ENCODE peak calls at places on chromosomes 1 and 21, in nine cellular contexts. S, Z, U, D, R, O, I, G and A are unnamed samples. For H3K27me3, the result is how much of the 10 kb centered on the place peaks cover.

GRCh38 chr1:83098791-83099190 is 900.1 kb downstream of the TTLL7 start:
- DNase-seq in S (no peak), Z (no peak), U (no peak), D (no peak), R (no peak), O (no peak), I (no peak), G (no peak), A (no peak)

GRCh38 chr1:235923466-235924008 is 56.8 kb upstream of the LYST start:
- DNase-seq in S (no peak), Z (no peak), U (no peak), D (no peak), R (no peak), O (no peak), I (no peak), G (no peak), A (no peak)

GRCh38 chr1:72915581-72915980 is 633.2 kb upstream of the NEGR1 start:
- DNase-seq in S (no peak), Z (no peak), U (no peak), D (no peak), R (no peak), O (no peak), I (no peak), G (no peak), A (no peak)

GRCh38 chr1:48831579-48831978 is 54.9 kb upstream of the BEND5 start:
- DNase-seq in S (no peak), Z (no peak), U (no peak), D (no peak), R (no peak), O (no peak), I (no peak), G (no peak), A (no peak)

GRCh38 chr1:25688390-25689119 is 72.0 kb downstream of the MAN1C1 start:
- DNase-seq in S (no peak), Z (no peak), U (peak), D (no peak), R (no peak), O (no peak), I (no peak), G (no peak), A (peak)

GRCh38 chr1:168287237-168287664 is 6.6 kb downstream of the TBX19 start:
- DNase-seq in S (no peak), Z (no peak), U (no peak), D (no peak), R (no peak), O (no peak), I (no peak), G (no peak), A (no peak)

GRCh38 chr1:190001187-190001586 is 476.5 kb downstream of the BRINP3 start:
- DNase-seq in S (no peak), Z (no peak), U (no peak), D (no peak), R (no peak), O (no peak), I (no peak), G (no peak), A (no peak)

GRCh38 chr1:14778882-14779594 is 180.6 kb downstream of the KAZN start:
- DNase-seq in S (no peak), Z (no peak), U (no peak), D (peak), R (peak), O (no peak), I (peak), G (no peak), A (no peak)

GRCh38 chr1:171372418-171373088 is 58.6 kb downstream of the FMO4 start:
- DNase-seq in S (no peak), Z (no peak), U (no peak), D (no peak), R (no peak), O (no peak), I (no peak), G (no peak), A (no peak)

GRCh38 chr1:244920911-244921310 is 56.6 kb upstream of the HNRNPU start:
- DNase-seq in S (no peak), Z (no peak), U (no peak), D (no peak), R (no peak), O (no peak), I (no peak), G (no peak), A (no peak)

GRCh38 chr21:32748529-32748928 is 20.7 kb upstream of the SYNJ1 start:
- DNase-seq in S (no peak), Z (no peak), U (no peak), D (no peak), R (no peak), O (no peak), I (no peak), G (no peak), A (no peak)

GRCh38 chr1:209417761-209418160 is 165.8 kb upstream of the CAMK1G start:
- DNase-seq in S (no peak), Z (no peak), U (no peak), D (no peak), R (no peak), O (no peak), I (no peak), G (no peak), A (no peak)

GRCh38 chr1:117290855-117291254 is 76.4 kb upstream of the MAN1A2 start:
- DNase-seq in S (no peak), Z (no peak), U (no peak), D (no peak), R (no peak), O (no peak), I (no peak), G (no peak), A (no peak)

GRCh38 chr1:15941899-15942660 is 33.8 kb downstream of the ZBTB17 start:
- DNase-seq in S (no peak), Z (peak), U (no peak), D (peak), R (peak), O (no peak), I (no peak), G (no peak), A (no peak)

GRCh38 chr1:183578846-183579245 is 11.4 kb downstream of the NCF2 start:
- DNase-seq in S (no peak), Z (no peak), U (no peak), D (no peak), R (peak), O (no peak), I (no peak), G (no peak), A (no peak)

GRCh38 chr1:29633784-29634183 is 397.5 kb downstream of the PTPRU start:
- DNase-seq in S (no peak), Z (no peak), U (no peak), D (no peak), R (no peak), O (no peak), I (no peak), G (no peak), A (no peak)

GRCh38 chr1:179124866-179125265 is 43.0 kb downstream of the TOR3A start:
- DNase-seq in S (no peak), Z (no peak), U (no peak), D (no peak), R (no peak), O (no peak), I (no peak), G (no peak), A (no peak)

GRCh38 chr1:41239988-41240610 is 2.0 kb downstream of the SCMH1 start:
- DNase-seq in S (no peak), Z (no peak), U (no peak), D (peak), R (no peak), O (no peak), I (no peak), G (peak), A (no peak)

GRCh38 chr1:8866792-8867415 is 11.6 kb downstream of the ENO1 start:
- DNase-seq in S (no peak), Z (no peak), U (no peak), D (no peak), R (no peak), O (no peak), I (no peak), G (no peak), A (no peak)

GRCh38 chr21:44846485-44847260 is 26.8 kb downstream of the PTTG1IP start:
- DNase-seq in S (peak), Z (no peak), U (peak), D (peak), R (peak), O (no peak), I (no peak), G (no peak), A (peak)

GRCh38 chr1:5836776-5837440 is 155.3 kb downstream of the NPHP4 start:
- DNase-seq in S (no peak), Z (peak), U (no peak), D (no peak), R (no peak), O (no peak), I (no peak), G (no peak), A (no peak)

GRCh38 chr1:37476460-37477197 is 2.2 kb downstream of the ZC3H12A start:
- DNase-seq in S (no peak), Z (no peak), U (no peak), D (peak), R (peak), O (no peak), I (no peak), G (peak), A (peak)

GRCh38 chr1:37478890-37479254 is 4.5 kb downstream of the ZC3H12A start:
- DNase-seq in S (no peak), Z (no peak), U (no peak), D (no peak), R (no peak), O (no peak), I (no peak), G (no peak), A (no peak)

GRCh38 chr1:37478451-37478871 is 4.1 kb downstream of the ZC3H12A start:
- DNase-seq in S (no peak), Z (no peak), U (no peak), D (peak), R (peak), O (no peak), I (no peak), G (no peak), A (no peak)

GRCh38 chr1:37477198-37477931 is 3.0 kb downstream of the ZC3H12A start:
- DNase-seq in S (no peak), Z (peak), U (no peak), D (peak), R (peak), O (peak), I (no peak), G (no peak), A (peak)

DNA sequence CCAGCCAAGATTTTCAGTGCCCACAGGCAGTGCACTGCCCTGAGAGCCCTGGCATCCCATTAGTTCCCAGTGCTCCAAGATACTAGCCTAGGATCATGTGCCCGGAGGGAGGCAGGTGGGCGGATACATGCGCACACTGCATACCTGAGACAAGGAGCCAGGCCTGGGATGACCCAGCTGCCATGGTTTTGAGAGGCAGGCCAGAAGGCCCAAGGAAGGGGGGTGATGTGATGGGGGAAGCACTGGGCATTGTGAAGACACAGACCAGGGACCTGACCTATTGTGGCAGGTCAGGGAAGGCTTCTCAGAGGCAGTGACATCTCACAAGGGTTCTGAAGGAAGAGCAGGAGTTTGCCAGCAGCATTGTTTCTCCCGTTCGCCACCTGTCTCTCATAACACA is 3.6 kb downstream of the ZC3H12A start:
- DNase-seq in S (no peak), Z (no peak), U (no peak), D (peak), R (no peak), O (no peak), I (no peak), G (no peak), A (no peak)
- TF ChIP-seq POLR2A in S (no peak), Z (no peak), U (no peak), D (no peak), R (no peak), O (no peak), I (no peak), G (no peak), A (no peak)

GRCh38 chr1:111989531-111990025 is at the start of gene KCND3:
- DNase-seq in S (no peak), Z (peak), U (peak), D (peak), R (peak), O (no peak), I (no peak), G (no peak), A (peak)

GRCh38 chr1:111992396-111992985 is 3.0 kb upstream of the KCND3 start:
- DNase-seq in S (no peak), Z (no peak), U (no peak), D (no peak), R (no peak), O (no peak), I (no peak), G (no peak), A (no peak)

GRCh38 chr1:111988743-111989453 is 570 bp downstream of the KCND3 start:
- DNase-seq in S (no peak), Z (no peak), U (peak), D (peak), R (peak), O (no peak), I (no peak), G (no peak), A (peak)

GRCh38 chr1:111990026-111990877 is 784 bp upstream of the KCND3 start:
- DNase-seq in S (no peak), Z (no peak), U (peak), D (peak), R (peak), O (no peak), I (no peak), G (peak), A (peak)

DNA sequence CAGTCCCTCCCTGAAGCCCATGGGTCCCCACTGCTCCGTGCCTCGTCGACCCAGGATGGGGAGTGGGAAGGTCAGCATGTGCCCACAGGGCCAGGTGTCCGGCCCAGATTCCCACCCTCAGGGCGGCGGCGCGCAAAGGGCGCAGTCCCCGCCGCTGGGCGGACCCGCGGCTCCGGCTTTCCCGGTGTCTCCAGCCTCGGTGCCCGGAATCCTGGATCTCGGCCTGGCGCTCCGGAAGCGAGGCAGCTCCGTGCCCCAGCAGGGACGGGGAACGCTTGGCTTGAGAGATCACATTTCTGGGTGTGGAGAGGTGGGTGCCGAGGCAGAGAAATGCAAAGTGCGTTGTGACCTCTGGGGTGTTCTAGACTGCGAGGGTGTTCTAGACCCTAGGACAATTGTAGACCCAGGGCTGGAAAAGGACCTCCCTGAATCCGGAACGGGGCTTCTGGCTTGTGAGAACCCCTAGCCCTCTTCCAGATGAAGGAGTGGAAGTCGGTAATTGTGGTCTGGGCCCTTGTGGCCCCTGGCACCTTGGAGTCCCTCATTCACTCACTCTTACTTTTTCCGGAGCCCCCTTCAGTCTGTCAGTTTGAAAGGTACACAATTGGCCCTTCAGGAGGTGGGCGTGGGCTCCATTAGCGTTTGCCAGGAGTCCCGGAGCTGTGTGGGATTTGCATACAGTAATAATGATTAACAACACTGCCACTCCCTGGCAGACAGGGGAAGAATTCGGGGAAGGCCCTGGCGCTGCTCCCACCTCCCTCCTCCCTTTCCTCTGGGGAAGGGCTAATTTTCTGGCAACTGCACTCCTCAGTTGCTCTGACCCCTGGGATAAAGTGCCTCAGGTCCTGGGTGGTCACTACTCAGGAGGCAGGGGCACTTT is 1.7 kb upstream of the KCND3 start:
- DNase-seq in S (no peak), Z (peak), U (peak), D (peak), R (peak), O (no peak), I (peak), G (peak), A (peak)
- H3K27me3 ChIP-seq in S (under half), Z (under half), U (under half), D (under half), R (half or more), O (under half), I (under half), G (under half), A (under half)

DNA sequence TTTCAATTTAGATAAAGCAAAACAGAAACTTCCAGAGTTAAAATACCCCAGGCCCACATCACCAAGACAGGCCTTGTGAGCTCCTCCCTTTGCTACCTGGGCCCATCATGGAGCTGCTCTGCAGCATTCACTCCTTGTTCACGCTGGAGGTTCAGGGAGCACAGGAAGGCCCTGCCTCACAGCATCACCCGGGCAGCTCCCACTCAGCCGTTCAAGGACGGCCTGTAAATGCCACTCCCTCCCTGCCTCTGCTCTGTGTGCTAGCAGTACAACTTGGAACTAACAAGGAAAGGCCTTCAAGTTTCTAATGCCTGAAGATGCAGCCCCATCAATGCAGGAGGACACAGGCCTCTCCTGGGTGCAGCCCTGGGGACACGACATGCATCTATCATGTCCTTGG is 11.6 kb downstream of the ATP5PO start:
- DNase-seq in S (no peak), Z (no peak), U (no peak), D (no peak), R (no peak), O (no peak), I (no peak), G (no peak), A (no peak)
- TF ChIP-seq POLR2A in S (no peak), Z (no peak), U (no peak), D (no peak), R (no peak), O (no peak), I (no peak), G (no peak), A (no peak)

DNA sequence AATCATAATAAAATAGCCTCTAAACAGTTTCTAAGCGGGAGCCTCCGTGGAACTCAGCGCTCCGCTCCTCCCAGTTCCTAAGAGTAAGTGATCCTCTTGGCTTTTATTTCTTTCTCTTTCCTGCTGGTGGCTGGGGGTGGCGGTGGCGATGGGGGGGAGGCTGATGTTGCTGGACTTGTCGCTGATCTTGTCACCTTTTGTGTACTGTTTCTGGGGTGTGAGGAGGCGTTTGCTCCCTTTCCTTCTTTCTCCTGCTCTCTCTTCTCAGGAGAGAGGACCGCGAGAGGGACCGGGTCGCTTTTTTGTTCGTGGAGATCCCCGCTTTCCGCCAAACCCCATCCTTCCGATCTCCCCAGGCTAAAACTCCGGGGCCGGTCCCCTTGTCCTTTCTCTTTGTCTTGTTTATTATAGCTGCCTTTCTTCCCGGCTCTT is 882 bp downstream of the PROX1 start:
- DNase-seq in S (no peak), Z (no peak), U (no peak), D (peak), R (no peak), O (no peak), I (no peak), G (no peak), A (no peak)
- H3K27me3 ChIP-seq in S (under half), Z (under half), U (under half), D (under half), R (half or more), O (under half), I (under half), G (under half), A (under half)

DNA sequence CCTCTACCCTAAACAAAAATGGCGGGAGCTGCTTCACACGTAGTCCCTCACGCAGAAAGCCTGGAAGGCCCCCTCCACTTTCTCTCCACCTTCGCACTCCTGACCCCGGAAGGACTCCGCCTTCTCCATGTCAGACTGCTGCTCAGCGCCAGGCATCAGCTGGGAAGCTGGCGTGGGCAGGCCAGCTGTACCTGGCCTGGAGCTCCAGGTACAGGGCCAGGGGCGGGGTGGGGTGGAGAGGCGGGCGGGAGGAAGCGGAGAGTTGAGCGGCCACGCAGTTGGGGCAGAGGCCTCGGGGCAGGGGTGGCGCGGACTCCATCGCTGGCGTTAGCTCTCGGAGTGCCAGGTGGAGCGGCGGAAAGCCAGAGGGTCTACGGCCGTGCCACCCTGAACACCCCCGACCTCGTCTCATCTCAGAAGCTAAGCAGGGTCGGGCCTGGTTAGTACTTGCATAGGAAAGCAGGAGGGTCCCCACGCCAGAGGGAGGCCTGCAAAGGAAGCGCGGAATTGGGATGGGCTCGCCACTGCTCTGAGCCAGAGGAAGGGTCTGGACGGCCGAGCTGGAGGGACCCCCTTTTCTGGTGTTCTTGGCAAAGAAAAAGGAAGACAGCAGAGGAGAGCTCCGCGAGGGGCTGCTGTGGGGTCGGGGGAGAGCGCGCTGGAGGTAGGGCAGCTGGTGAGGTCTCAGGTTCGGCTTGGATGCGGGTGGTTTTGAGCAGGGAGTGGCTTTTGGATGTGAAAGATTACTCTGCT is at the start of gene MIGA1:
- DNase-seq in S (peak), Z (peak), U (peak), D (peak), R (peak), O (peak), I (peak), G (peak), A (peak)
- TF ChIP-seq POLR2A in S (no peak), Z (peak), U (peak), D (peak), R (peak), O (no peak), I (peak), G (no peak), A (no peak)

GRCh38 chr1:221497051-221497450 is 244.8 kb downstream of the DUSP10 start:
- DNase-seq in S (no peak), Z (no peak), U (no peak), D (no peak), R (no peak), O (no peak), I (no peak), G (no peak), A (no peak)
- H3K27me3 ChIP-seq in S (under half), Z (under half), U (under half), D (under half), R (under half), O (under half), I (under half), G (under half), A (under half)